ENCODE peak calls at places on chromosomes 4 and X, in nine cellular contexts. M is upper lobe of left lung, Q is neuronal stem cell, D is NB4, S is A549, Z is mesendoderm, V is choroid plexus epithelial cell, G is GM06990, C is upper lobe of right lung. O is an unnamed sample.

GRCh38 chr4:20829958-20830357 is 129.7 kb downstream of the PACRGL start:
- DNase-seq in V (peak; percentile 15), D (no peak), C (no peak), M (no peak), Z (peak; percentile 10), Q (no peak), S (no peak), G (no peak), O (no peak)

GRCh38 chr4:56654238-56654632 is 26.9 kb downstream of the HOPX start:
- DNase-seq in Q (no peak), C (no peak), M (no peak), S (no peak), Z (no peak), V (peak; percentile 68), G (no peak), D (no peak), O (no peak)

GRCh38 chr4:115824630-115825029 is 711.2 kb upstream of the NDST4 start:
- DNase-seq in Q (no peak), G (no peak), D (no peak), M (no peak), S (no peak), V (no peak), C (no peak), Z (no peak), O (no peak)

GRCh38 chrX:39067866-39068265 is 266.6 kb downstream of the MID1IP1 start:
- DNase-seq in Q (no peak), G (no peak), S (no peak), V (no peak), C (no peak), M (no peak), Z (no peak), D (no peak), O (no peak)

GRCh38 chr4:80731436-80731835 is 299.1 kb upstream of the BMP3 start:
- DNase-seq in C (no peak), Q (no peak), D (no peak), M (no peak), Z (no peak), G (no peak), V (no peak), S (no peak), O (no peak)

GRCh38 chrX:39682778-39683177 is 415.0 kb downstream of the BCOR start:
- DNase-seq in G (no peak), Z (peak; percentile 63), D (peak; percentile 15), C (no peak), Q (no peak), M (no peak), S (no peak), V (no peak), O (no peak)

GRCh38 chrX:133544105-133544504 is 128.8 kb upstream of the GPC4 start:
- DNase-seq in D (no peak), V (peak; percentile 53), C (no peak), Z (peak; percentile 93), Q (no peak), M (no peak), G (no peak), S (no peak), O (peak; percentile 74)

GRCh38 chr4:170391066-170391754 is 301.5 kb upstream of the AADAT start:
- DNase-seq in C (no peak), V (peak; percentile 85), G (no peak), Z (peak; percentile 4), S (no peak), M (no peak), D (peak; percentile 26), Q (no peak), O (peak; percentile 70)

GRCh38 chr4:108372678-108373077 is 203.9 kb upstream of the LEF1 start:
- DNase-seq in M (no peak), S (no peak), Z (no peak), Q (no peak), V (no peak), G (no peak), D (no peak), C (no peak), O (no peak)

GRCh38 chr4:77903186-77903585 is 40.6 kb downstream of the MRPL1 start:
- DNase-seq in M (no peak), Z (no peak), S (no peak), V (peak; percentile 44), C (no peak), Q (no peak), G (no peak), D (no peak), O (no peak)

GRCh38 chr4:6891436-6892170 is 18.0 kb upstream of the TBC1D14 start:
- DNase-seq in V (peak; percentile 34), Z (no peak), D (peak; percentile 77), S (no peak), C (no peak), Q (no peak), M (no peak), G (no peak), O (no peak)

GRCh38 chr4:140595065-140595464 is 26.3 kb upstream of the UCP1 start:
- DNase-seq in G (no peak), S (peak; percentile 25), D (no peak), Z (peak; percentile 79), C (no peak), V (peak; percentile 54), Q (no peak), M (no peak), O (peak; percentile 5)

GRCh38 chr4:1722551-1723071 is 1.3 kb downstream of the TACC3 start:
- DNase-seq in Z (no peak), G (no peak), V (no peak), Q (no peak), C (no peak), D (peak; percentile 27), S (no peak), M (peak; percentile 31), O (no peak)

GRCh38 chrX:2670978-2671377 is 20.1 kb upstream of the CD99 start:
- DNase-seq in G (no peak), M (no peak), D (no peak), Q (no peak), V (no peak), S (no peak), C (no peak), Z (no peak), O (no peak)

GRCh38 chr4:63620271-63620670 is 789.0 kb downstream of the TECRL start:
- DNase-seq in Q (no peak), G (no peak), M (no peak), V (no peak), Z (peak; percentile 1), D (no peak), S (no peak), C (no peak), O (no peak)

GRCh38 chrX:109911046-109911445 is 91.9 kb upstream of the TMEM164 start:
- DNase-seq in D (no peak), G (no peak), Q (no peak), Z (no peak), S (peak; percentile 7), V (no peak), C (no peak), M (no peak), O (no peak)

GRCh38 chr4:154024097-154024496 is 235.2 kb upstream of the SFRP2 start:
- DNase-seq in C (no peak), V (peak; percentile 13), M (no peak), S (no peak), G (no peak), Z (peak; percentile 48), D (peak; percentile 25), Q (no peak), O (no peak)
- H3K4me3 ChIP-seq in C (no peak overlapping the region), V (no peak overlapping the region), M (no peak overlapping the region), S (no peak overlapping the region), G (no peak overlapping the region), Z (no peak overlapping the region), D (no peak overlapping the region), Q (no peak overlapping the region), O (no peak overlapping the region)

DNA sequence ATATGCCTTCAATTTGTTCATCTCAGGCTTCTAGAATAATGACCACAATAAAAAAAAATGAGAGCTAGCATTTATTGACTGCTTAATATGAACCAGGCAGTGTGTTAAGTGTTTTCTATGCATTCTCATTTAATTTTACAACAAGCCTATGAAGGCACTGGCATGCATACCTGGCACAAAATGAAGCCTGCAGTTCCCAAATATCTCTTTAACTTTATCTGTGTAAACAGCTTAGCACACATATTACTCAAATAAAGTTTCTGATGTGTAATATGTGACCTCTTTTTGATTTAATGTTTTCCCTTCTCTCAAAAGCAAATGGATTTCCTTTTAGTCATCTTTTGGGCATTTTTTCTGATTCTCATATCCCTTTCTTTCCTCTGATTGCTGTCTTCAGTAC is 671.8 kb downstream of the PCDH7 start:
- DNase-seq in Q (no peak), G (no peak), Z (no peak), C (no peak), M (no peak), D (no peak), S (no peak), V (no peak), O (no peak)
- H3K4me3 ChIP-seq in Q (no peak overlapping the region), G (no peak overlapping the region), Z (no peak overlapping the region), C (no peak overlapping the region), M (no peak overlapping the region), D (no peak overlapping the region), S (no peak overlapping the region), V (no peak overlapping the region), O (no peak overlapping the region)

GRCh38 chrX:74420194-74421035 is 878 bp upstream of the SLC16A2 start:
- DNase-seq in Z (peak; percentile 85), G (no peak), C (peak; percentile 79), V (peak; percentile 38), M (peak; percentile 88), S (peak; percentile 60), Q (peak; percentile 48), D (peak; percentile 21), O (peak; percentile 76)

GRCh38 chrX:74422576-74423288 is 1.4 kb downstream of the SLC16A2 start:
- DNase-seq in Z (peak; percentile 88), Q (peak; percentile 42), C (peak; percentile 75), M (peak; percentile 88), V (peak; percentile 71), D (peak; percentile 66), S (no peak), G (peak; percentile 11), O (peak; percentile 69)

GRCh38 chrX:74422029-74422352 is 698 bp downstream of the SLC16A2 start:
- DNase-seq in C (no peak), Q (no peak), G (no peak), S (no peak), Z (no peak), M (no peak), D (peak; percentile 4), V (no peak), O (no peak)

GRCh38 chrX:74421181-74422028 is at the start of gene SLC16A2:
- DNase-seq in Z (peak; percentile 89), D (peak; percentile 93), G (no peak), S (peak; percentile 72), C (peak; percentile 68), M (peak; percentile 88), V (peak; percentile 71), Q (peak; percentile 62), O (peak; percentile 83)

DNA sequence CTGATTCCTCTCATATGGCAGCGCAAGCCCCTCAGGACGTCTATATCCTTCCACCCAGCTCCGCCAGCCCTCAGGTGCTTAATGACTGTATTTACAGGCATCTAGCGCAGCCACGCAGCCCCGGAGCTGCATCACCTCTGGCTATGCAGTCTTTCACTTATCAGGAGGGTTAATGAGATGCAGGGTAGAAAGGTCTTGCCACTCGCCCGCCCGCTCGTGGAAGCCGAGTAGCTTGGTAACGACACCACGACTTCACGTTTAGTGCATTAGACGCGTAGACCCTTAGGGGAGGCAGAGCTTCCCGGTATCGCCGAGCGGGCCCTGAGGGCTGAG is 1.5 kb upstream of the SLC16A2 start:
- DNase-seq in C (no peak), Q (peak; percentile 9), G (no peak), V (no peak), M (no peak), S (no peak), D (no peak), Z (peak; percentile 47), O (no peak)
- H3K4me3 ChIP-seq in C (peak overlapping the region; percentile 49), Q (peak overlapping the region; percentile 85), G (no peak overlapping the region), V (peak overlapping the region; percentile 61), M (peak overlapping the region; percentile 41), S (peak overlapping the region; percentile 70), D (no peak overlapping the region), Z (peak overlapping the region; percentile 3), O (peak overlapping the region; percentile 67)

GRCh38 chr4:152363086-152363485 is 172.8 kb downstream of the FBXW7 start:
- DNase-seq in M (no peak), S (no peak), D (no peak), G (no peak), Q (no peak), Z (no peak), V (no peak), C (no peak), O (peak; percentile 76)
- H3K4me3 ChIP-seq in M (no peak overlapping the region), S (no peak overlapping the region), D (no peak overlapping the region), G (no peak overlapping the region), Q (no peak overlapping the region), Z (no peak overlapping the region), V (no peak overlapping the region), C (no peak overlapping the region), O (no peak overlapping the region)